ENCODE peak calls at places on chromosomes 3 and 15, in six cellular contexts. One of them, this sample, is unnamed.
A peak's percentile ranks its signal among the peaks of the same experiment; 100 is the strongest.

GRCh38 chr15:66772967-66773873 is 71.2 kb downstream of the SMAD6 start:
- DNase-seq in choroid plexus epithelial cell: peak; percentile 73
- DNase-seq in fibroblast of lung: peak; percentile 54
- DNase-seq in thoracic aorta: no peak
- DNase-seq in cardiac fibroblast: peak; percentile 82
- DNase-seq in breast epithelium: no peak
- DNase-seq in this sample: peak; percentile 71

GRCh38 chr3:111541911-111542483 is at the start of gene CD96:
- DNase-seq in cardiac fibroblast: peak; percentile 61
- DNase-seq in fibroblast of lung: peak; percentile 54
- DNase-seq in breast epithelium: no peak
- DNase-seq in thoracic aorta: no peak
- DNase-seq in choroid plexus epithelial cell: peak; percentile 62
- DNase-seq in this sample: peak; percentile 16

GRCh38 chr3:101117981-101118380 is 124.8 kb upstream of the ABI3BP start:
- DNase-seq in fibroblast of lung: no peak
- DNase-seq in thoracic aorta: no peak
- DNase-seq in breast epithelium: no peak
- DNase-seq in cardiac fibroblast: peak; percentile 62
- DNase-seq in choroid plexus epithelial cell: peak; percentile 28
- DNase-seq in this sample: no peak

GRCh38 chr3:59994720-59995304 is 945.0 kb upstream of the CFAP20DC start:
- DNase-seq in thoracic aorta: no peak
- DNase-seq in fibroblast of lung: no peak
- DNase-seq in breast epithelium: no peak
- DNase-seq in choroid plexus epithelial cell: no peak
- DNase-seq in cardiac fibroblast: no peak
- DNase-seq in this sample: no peak

GRCh38 chr15:91975241-91975978 is 121.9 kb downstream of the SLCO3A1 start:
- DNase-seq in choroid plexus epithelial cell: no peak
- DNase-seq in fibroblast of lung: no peak
- DNase-seq in breast epithelium: no peak
- DNase-seq in cardiac fibroblast: no peak
- DNase-seq in thoracic aorta: no peak
- DNase-seq in this sample: no peak

GRCh38 chr3:35651888-35652287 is 12.6 kb downstream of the ARPP21 start:
- DNase-seq in fibroblast of lung: no peak
- DNase-seq in breast epithelium: no peak
- DNase-seq in cardiac fibroblast: peak; percentile 14
- DNase-seq in thoracic aorta: no peak
- DNase-seq in choroid plexus epithelial cell: no peak
- DNase-seq in this sample: no peak

GRCh38 chr3:51819709-51820406 is 40.8 kb upstream of the IQCF6 start:
- DNase-seq in fibroblast of lung: no peak
- DNase-seq in thoracic aorta: no peak
- DNase-seq in breast epithelium: no peak
- DNase-seq in cardiac fibroblast: no peak
- DNase-seq in choroid plexus epithelial cell: no peak
- DNase-seq in this sample: no peak

GRCh38 chr3:27544372-27544865 is 60.2 kb upstream of the SLC4A7 start:
- DNase-seq in choroid plexus epithelial cell: peak; percentile 69
- DNase-seq in breast epithelium: no peak
- DNase-seq in thoracic aorta: no peak
- DNase-seq in cardiac fibroblast: peak; percentile 82
- DNase-seq in fibroblast of lung: peak; percentile 77
- DNase-seq in this sample: peak; percentile 62

GRCh38 chr15:69232144-69232543 is 66.6 kb upstream of the PAQR5 start:
- DNase-seq in choroid plexus epithelial cell: no peak
- DNase-seq in thoracic aorta: no peak
- DNase-seq in breast epithelium: no peak
- DNase-seq in fibroblast of lung: peak; percentile 15
- DNase-seq in cardiac fibroblast: peak; percentile 22
- DNase-seq in this sample: peak; percentile 73

GRCh38 chr3:124636863-124637296 is 93.4 kb upstream of the UMPS start:
- DNase-seq in thoracic aorta: no peak
- DNase-seq in breast epithelium: no peak
- DNase-seq in cardiac fibroblast: no peak
- DNase-seq in choroid plexus epithelial cell: no peak
- DNase-seq in fibroblast of lung: no peak
- DNase-seq in this sample: no peak

GRCh38 chr3:177602601-177603136 is 405.4 kb upstream of the TBL1XR1 start:
- DNase-seq in choroid plexus epithelial cell: peak; percentile 47
- DNase-seq in breast epithelium: no peak
- DNase-seq in thoracic aorta: no peak
- DNase-seq in cardiac fibroblast: no peak
- DNase-seq in fibroblast of lung: no peak
- DNase-seq in this sample: no peak

GRCh38 chr3:46396129-46396528 is 10.7 kb downstream of the CCR5AS start:
- DNase-seq in cardiac fibroblast: no peak
- DNase-seq in choroid plexus epithelial cell: no peak
- DNase-seq in thoracic aorta: no peak
- DNase-seq in breast epithelium: no peak
- DNase-seq in fibroblast of lung: no peak
- DNase-seq in this sample: no peak

GRCh38 chr3:156389151-156389760 is 165.7 kb downstream of the SSR3 start:
- DNase-seq in fibroblast of lung: no peak
- DNase-seq in thoracic aorta: no peak
- DNase-seq in choroid plexus epithelial cell: no peak
- DNase-seq in cardiac fibroblast: no peak
- DNase-seq in breast epithelium: no peak
- DNase-seq in this sample: no peak

GRCh38 chr3:33440328-33440577 is at the start of gene UBP1:
- DNase-seq in cardiac fibroblast: no peak
- DNase-seq in breast epithelium: no peak
- DNase-seq in choroid plexus epithelial cell: no peak
- DNase-seq in fibroblast of lung: no peak
- DNase-seq in thoracic aorta: no peak
- DNase-seq in this sample: no peak

GRCh38 chr15:36278219-36278618 is 301.2 kb upstream of the CDIN1 start:
- DNase-seq in fibroblast of lung: peak; percentile 41
- DNase-seq in breast epithelium: no peak
- DNase-seq in choroid plexus epithelial cell: peak; percentile 54
- DNase-seq in thoracic aorta: no peak
- DNase-seq in cardiac fibroblast: peak; percentile 18
- DNase-seq in this sample: peak; percentile 24

GRCh38 chr3:14775011-14775410 is 43.8 kb upstream of the FGD5 start:
- DNase-seq in cardiac fibroblast: no peak
- DNase-seq in choroid plexus epithelial cell: no peak
- DNase-seq in breast epithelium: no peak
- DNase-seq in fibroblast of lung: no peak
- DNase-seq in thoracic aorta: no peak
- DNase-seq in this sample: no peak

GRCh38 chr15:68096099-68096498 is 42.0 kb downstream of the PIAS1 start:
- DNase-seq in thoracic aorta: no peak
- DNase-seq in cardiac fibroblast: no peak
- DNase-seq in choroid plexus epithelial cell: no peak
- DNase-seq in fibroblast of lung: no peak
- DNase-seq in breast epithelium: no peak
- DNase-seq in this sample: no peak

GRCh38 chr3:46705751-46706572 is 4.8 kb downstream of the TMIE start:
- DNase-seq in breast epithelium: no peak
- DNase-seq in choroid plexus epithelial cell: peak; percentile 35
- DNase-seq in cardiac fibroblast: no peak
- DNase-seq in fibroblast of lung: peak; percentile 57
- DNase-seq in thoracic aorta: no peak
- DNase-seq in this sample: peak; percentile 51

GRCh38 chr3:103388214-103388613 is 953.4 kb downstream of the ZPLD1 start:
- DNase-seq in breast epithelium: no peak
- DNase-seq in thoracic aorta: no peak
- DNase-seq in fibroblast of lung: peak; percentile 66
- DNase-seq in choroid plexus epithelial cell: peak; percentile 51
- DNase-seq in cardiac fibroblast: no peak
- DNase-seq in this sample: no peak

GRCh38 chr15:66702770-66703539 is 919 bp downstream of the SMAD6 start:
- DNase-seq in thoracic aorta: no peak
- DNase-seq in fibroblast of lung: no peak
- DNase-seq in breast epithelium: no peak
- DNase-seq in choroid plexus epithelial cell: no peak
- DNase-seq in cardiac fibroblast: no peak
- DNase-seq in this sample: no peak

GRCh38 chr3:58237940-58238681 is 519 bp downstream of the ABHD6 start:
- DNase-seq in thoracic aorta: no peak
- DNase-seq in breast epithelium: no peak
- DNase-seq in fibroblast of lung: peak; percentile 38
- DNase-seq in choroid plexus epithelial cell: no peak
- DNase-seq in cardiac fibroblast: no peak
- DNase-seq in this sample: peak; percentile 18

GRCh38 chr15:41465822-41466421 is 27.8 kb upstream of the ITPKA start:
- DNase-seq in fibroblast of lung: peak; percentile 84
- DNase-seq in cardiac fibroblast: peak; percentile 79
- DNase-seq in thoracic aorta: no peak
- DNase-seq in choroid plexus epithelial cell: peak; percentile 84
- DNase-seq in breast epithelium: no peak
- DNase-seq in this sample: peak; percentile 74

GRCh38 chr3:45868213-45868612 is 18.1 kb upstream of the CCR9 start:
- DNase-seq in breast epithelium: no peak
- DNase-seq in cardiac fibroblast: no peak
- DNase-seq in thoracic aorta: no peak
- DNase-seq in fibroblast of lung: no peak
- DNase-seq in choroid plexus epithelial cell: no peak
- DNase-seq in this sample: no peak

GRCh38 chr15:90214553-90215205 is 13.5 kb downstream of the SEMA4B start:
- DNase-seq in breast epithelium: no peak
- DNase-seq in cardiac fibroblast: peak; percentile 25
- DNase-seq in choroid plexus epithelial cell: peak; percentile 32
- DNase-seq in thoracic aorta: no peak
- DNase-seq in fibroblast of lung: no peak
- DNase-seq in this sample: no peak
- TF ChIP-seq CTCF in breast epithelium: peak; percentile 20
- TF ChIP-seq CTCF in cardiac fibroblast: peak; percentile 44
- TF ChIP-seq CTCF in choroid plexus epithelial cell: peak; percentile 60
- TF ChIP-seq CTCF in thoracic aorta: no peak
- TF ChIP-seq CTCF in fibroblast of lung: peak; percentile 36
- TF ChIP-seq CTCF in this sample: peak; percentile 36

GRCh38 chr3:53817211-53817610 is 29.0 kb downstream of the CHDH start:
- DNase-seq in fibroblast of lung: no peak
- DNase-seq in choroid plexus epithelial cell: no peak
- DNase-seq in breast epithelium: no peak
- DNase-seq in cardiac fibroblast: no peak
- DNase-seq in thoracic aorta: no peak
- DNase-seq in this sample: no peak

GRCh38 chr3:53817809-53818208 is 28.4 kb downstream of the CHDH start:
- DNase-seq in thoracic aorta: no peak
- DNase-seq in choroid plexus epithelial cell: no peak
- DNase-seq in fibroblast of lung: no peak
- DNase-seq in cardiac fibroblast: no peak
- DNase-seq in breast epithelium: no peak
- DNase-seq in this sample: no peak

GRCh38 chr3:53820084-53820483 is 26.1 kb downstream of the CHDH start:
- DNase-seq in cardiac fibroblast: no peak
- DNase-seq in thoracic aorta: no peak
- DNase-seq in fibroblast of lung: no peak
- DNase-seq in choroid plexus epithelial cell: no peak
- DNase-seq in breast epithelium: no peak
- DNase-seq in this sample: no peak

GRCh38 chr3:53819163-53819868 is 26.9 kb downstream of the CHDH start:
- DNase-seq in breast epithelium: no peak
- DNase-seq in cardiac fibroblast: no peak
- DNase-seq in choroid plexus epithelial cell: no peak
- DNase-seq in fibroblast of lung: no peak
- DNase-seq in thoracic aorta: no peak
- DNase-seq in this sample: no peak

DNA sequence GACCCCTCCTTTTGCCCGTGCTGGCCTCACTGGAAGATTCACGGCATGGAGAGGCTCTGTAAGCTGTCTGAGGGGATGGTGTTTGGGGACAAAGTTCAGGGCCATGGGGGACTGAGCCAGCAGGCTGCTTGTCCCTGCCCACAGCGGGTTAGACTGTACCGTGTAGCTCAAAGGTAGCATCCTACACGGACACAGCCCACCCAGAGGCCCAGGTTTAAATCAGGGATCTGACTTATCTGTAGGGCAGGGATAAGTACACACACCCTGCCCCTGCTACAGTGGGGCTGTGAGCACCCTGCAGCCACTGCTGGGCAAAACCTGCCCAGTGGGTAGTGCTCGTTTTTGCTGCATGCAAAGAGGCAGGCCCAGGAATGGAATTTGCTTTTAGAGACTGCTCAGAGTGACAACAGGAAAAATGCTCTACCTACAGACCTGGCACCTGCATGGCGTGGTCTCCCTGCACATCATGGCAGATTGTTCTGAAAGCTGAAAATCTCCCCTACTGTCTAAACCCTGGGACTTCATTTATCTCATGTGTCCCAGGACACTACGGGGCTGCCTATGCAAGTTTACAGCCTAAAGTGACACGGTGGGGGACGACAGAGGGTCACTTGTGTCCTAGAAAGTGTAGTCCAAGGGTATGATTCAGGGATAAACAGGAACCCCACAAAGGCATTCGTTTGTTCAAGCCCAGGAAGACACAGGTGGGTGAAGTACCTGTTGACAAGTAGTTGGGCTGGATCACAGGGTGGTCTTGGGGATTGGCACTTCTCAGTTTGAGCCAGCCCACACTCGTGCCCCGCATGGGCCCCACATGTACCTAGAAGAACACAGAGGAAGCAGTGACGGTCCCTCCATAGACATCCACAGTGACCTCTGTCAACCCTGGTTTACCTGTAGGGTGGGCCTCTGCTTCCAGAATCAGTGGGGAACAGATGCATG is 27.7 kb downstream of the CHDH start:
- DNase-seq in choroid plexus epithelial cell: no peak
- DNase-seq in breast epithelium: no peak
- DNase-seq in cardiac fibroblast: no peak
- DNase-seq in thoracic aorta: no peak
- DNase-seq in fibroblast of lung: no peak
- DNase-seq in this sample: no peak
- TF ChIP-seq CTCF in choroid plexus epithelial cell: no peak
- TF ChIP-seq CTCF in breast epithelium: no peak
- TF ChIP-seq CTCF in cardiac fibroblast: no peak
- TF ChIP-seq CTCF in thoracic aorta: no peak
- TF ChIP-seq CTCF in fibroblast of lung: no peak
- TF ChIP-seq CTCF in this sample: no peak

GRCh38 chr3:197801801-197802504 is 10.9 kb downstream of the LRCH3 start:
- DNase-seq in fibroblast of lung: peak; percentile 48
- DNase-seq in thoracic aorta: no peak
- DNase-seq in breast epithelium: peak; percentile 37
- DNase-seq in cardiac fibroblast: peak; percentile 47
- DNase-seq in choroid plexus epithelial cell: peak; percentile 56
- DNase-seq in this sample: peak; percentile 44
- TF ChIP-seq CTCF in fibroblast of lung: peak; percentile 56
- TF ChIP-seq CTCF in thoracic aorta: no peak
- TF ChIP-seq CTCF in breast epithelium: no peak
- TF ChIP-seq CTCF in cardiac fibroblast: peak; percentile 35
- TF ChIP-seq CTCF in choroid plexus epithelial cell: peak; percentile 57
- TF ChIP-seq CTCF in this sample: peak; percentile 23

GRCh38 chr3:135868801-135869200 is 96.7 kb upstream of the PPP2R3A start:
- DNase-seq in choroid plexus epithelial cell: no peak
- DNase-seq in thoracic aorta: no peak
- DNase-seq in fibroblast of lung: no peak
- DNase-seq in cardiac fibroblast: no peak
- DNase-seq in breast epithelium: no peak
- DNase-seq in this sample: no peak
- TF ChIP-seq CTCF in choroid plexus epithelial cell: no peak
- TF ChIP-seq CTCF in thoracic aorta: no peak
- TF ChIP-seq CTCF in fibroblast of lung: no peak
- TF ChIP-seq CTCF in cardiac fibroblast: no peak
- TF ChIP-seq CTCF in breast epithelium: no peak
- TF ChIP-seq CTCF in this sample: no peak

GRCh38 chr3:8837172-8837571 is 67.8 kb upstream of the OXTR start:
- DNase-seq in choroid plexus epithelial cell: peak; percentile 93
- DNase-seq in thoracic aorta: no peak
- DNase-seq in breast epithelium: no peak
- DNase-seq in cardiac fibroblast: peak; percentile 47
- DNase-seq in fibroblast of lung: peak; percentile 73
- DNase-seq in this sample: peak; percentile 69
- TF ChIP-seq CTCF in choroid plexus epithelial cell: no peak
- TF ChIP-seq CTCF in thoracic aorta: no peak
- TF ChIP-seq CTCF in breast epithelium: no peak
- TF ChIP-seq CTCF in cardiac fibroblast: no peak
- TF ChIP-seq CTCF in fibroblast of lung: no peak
- TF ChIP-seq CTCF in this sample: no peak